ENCODE peak calls at places on chromosomes 7 and 10, in seven cellular contexts. Z, H, U, V, T, R and O are unnamed samples.

GRCh38 chr10:5469353-5470061 is 29.9 kb downstream of the CALML5 start:
- DNase-seq in Z (no peak), H (no peak), U (no peak), V (no peak), T (no peak), R (no peak), O (no peak)

GRCh38 chr7:25478925-25479324 is 250.6 kb upstream of the NPVF start:
- DNase-seq in Z (no peak), H (no peak), U (no peak), V (no peak), T (no peak), R (no peak), O (no peak)

GRCh38 chr10:110275140-110275729 is 29.5 kb downstream of the SMNDC1 start:
- DNase-seq in Z (no peak), H (no peak), U (no peak), V (no peak), T (no peak), R (no peak), O (peak; percentile 7)

GRCh38 chr7:51471199-51472016 is 154.8 kb upstream of the COBL start:
- DNase-seq in Z (no peak), H (no peak), U (peak; percentile 57), V (no peak), T (no peak), R (no peak), O (no peak)

GRCh38 chr7:36735172-36735571 is 10.9 kb upstream of the AOAH start:
- DNase-seq in Z (peak; percentile 56), H (no peak), U (no peak), V (no peak), T (no peak), R (no peak), O (no peak)

GRCh38 chr10:61042533-61042932 is 98.5 kb upstream of the RHOBTB1 start:
- DNase-seq in Z (no peak), H (no peak), U (no peak), V (no peak), T (no peak), R (no peak), O (no peak)

GRCh38 chr7:20362574-20363253 is 32.0 kb downstream of the ITGB8 start:
- DNase-seq in Z (no peak), H (no peak), U (no peak), V (no peak), T (no peak), R (no peak), O (no peak)

GRCh38 chr10:102927311-102928010 is 9.4 kb downstream of the CNNM2 start:
- DNase-seq in Z (no peak), H (no peak), U (no peak), V (no peak), T (no peak), R (no peak), O (no peak)

GRCh38 chr10:25933653-25934608 is at the start of gene MYO3A:
- DNase-seq in Z (peak; percentile 35), H (no peak), U (no peak), V (no peak), T (no peak), R (no peak), O (no peak)

GRCh38 chr7:33773053-33773452 is 132.3 kb upstream of the BMPER start:
- DNase-seq in Z (peak; percentile 71), H (no peak), U (no peak), V (no peak), T (no peak), R (peak; percentile 75), O (no peak)

GRCh38 chr10:88459523-88459922 is 123.6 kb downstream of the RNLS start:
- DNase-seq in Z (no peak), H (no peak), U (no peak), V (no peak), T (no peak), R (no peak), O (no peak)

GRCh38 chr10:11530806-11531205 is 80.6 kb downstream of the USP6NL start:
- DNase-seq in Z (no peak), H (no peak), U (no peak), V (no peak), T (no peak), R (no peak), O (no peak)

GRCh38 chr10:68598978-68599753 is 39.0 kb downstream of the TET1 start:
- DNase-seq in Z (peak; percentile 25), H (no peak), U (no peak), V (no peak), T (no peak), R (peak; percentile 57), O (no peak)

GRCh38 chr10:28719789-28720436 is 42.6 kb downstream of the BAMBI start:
- DNase-seq in Z (peak; percentile 43), H (no peak), U (no peak), V (no peak), T (no peak), R (peak; percentile 67), O (peak; percentile 31)

GRCh38 chr10:58360412-58361004 is 24.7 kb upstream of the TFAM start:
- DNase-seq in Z (no peak), H (no peak), U (no peak), V (no peak), T (no peak), R (peak; percentile 57), O (no peak)

GRCh38 chr7:73451780-73452398 is 18.3 kb downstream of the FZD9 start:
- DNase-seq in Z (peak; percentile 51), H (no peak), U (no peak), V (no peak), T (no peak), R (peak; percentile 55), O (peak; percentile 83)

GRCh38 chr10:15748137-15748536 is 28.4 kb upstream of the ITGA8 start:
- DNase-seq in Z (no peak), H (no peak), U (no peak), V (no peak), T (no peak), R (peak; percentile 12), O (no peak)

GRCh38 chr7:116950889-116951351 is 2.4 kb upstream of the ST7 start:
- DNase-seq in Z (no peak), H (no peak), U (no peak), V (no peak), T (no peak), R (no peak), O (no peak)

GRCh38 chr10:559767-560047 is 129.8 kb downstream of the DIP2C start:
- DNase-seq in Z (no peak), H (no peak), U (no peak), V (no peak), T (no peak), R (no peak), O (no peak)

GRCh38 chr7:76247938-76248337 is 46.2 kb downstream of the SRRM3 start:
- DNase-seq in Z (no peak), H (no peak), U (no peak), V (no peak), T (no peak), R (no peak), O (no peak)

GRCh38 chr10:98310721-98311120 is 42.7 kb upstream of the LOXL4 start:
- DNase-seq in Z (no peak), H (no peak), U (no peak), V (no peak), T (no peak), R (no peak), O (no peak)

GRCh38 chr7:94440460-94441039 is 45.9 kb downstream of the COL1A2 start:
- DNase-seq in Z (peak; percentile 25), H (no peak), U (no peak), V (no peak), T (no peak), R (peak; percentile 19), O (no peak)